ENCODE peak calls at places on chromosomes 11 and 22, in six cellular contexts. One of them, this sample, is unnamed.

GRCh38 chr11:110362916-110363574 is 66.6 kb upstream of the RDX start:
- DNase-seq in stimulated activated CD4-positive, alpha-beta T cell treated with anti-CD3 and anti-CD28 coated beads, Interleukin-1b, Interleukin-23, amount 100 ng/mL, for 24 hours: no peak
- DNase-seq in NCI-H1694 treated with DMSO at 0.1 percent for 48 hours: no peak
- DNase-seq in EH: peak
- DNase-seq in activated CD4-positive, alpha-beta T cell treated with anti-CD3 and anti-CD28 coated beads for 48 hours: no peak
- DNase-seq in lung microvascular endothelial cell: peak
- DNase-seq in this sample: peak

GRCh38 chr11:18853086-18853720 is 61.6 kb upstream of the PTPN5 start:
- DNase-seq in stimulated activated CD4-positive, alpha-beta T cell treated with anti-CD3 and anti-CD28 coated beads, Interleukin-1b, Interleukin-23, amount 100 ng/mL, for 24 hours: no peak
- DNase-seq in NCI-H1694 treated with DMSO at 0.1 percent for 48 hours: peak
- DNase-seq in EH: peak
- DNase-seq in activated CD4-positive, alpha-beta T cell treated with anti-CD3 and anti-CD28 coated beads for 48 hours: no peak
- DNase-seq in lung microvascular endothelial cell: peak
- DNase-seq in this sample: peak

GRCh38 chr11:112315057-112315720 is 54.5 kb upstream of the PLET1 start:
- DNase-seq in stimulated activated CD4-positive, alpha-beta T cell treated with anti-CD3 and anti-CD28 coated beads, Interleukin-1b, Interleukin-23, amount 100 ng/mL, for 24 hours: no peak
- DNase-seq in NCI-H1694 treated with DMSO at 0.1 percent for 48 hours: no peak
- DNase-seq in EH: no peak
- DNase-seq in activated CD4-positive, alpha-beta T cell treated with anti-CD3 and anti-CD28 coated beads for 48 hours: no peak
- DNase-seq in lung microvascular endothelial cell: no peak
- DNase-seq in this sample: no peak

GRCh38 chr22:38109391-38110000 is 988 bp downstream of the BAIAP2L2 start:
- DNase-seq in stimulated activated CD4-positive, alpha-beta T cell treated with anti-CD3 and anti-CD28 coated beads, Interleukin-1b, Interleukin-23, amount 100 ng/mL, for 24 hours: no peak
- DNase-seq in NCI-H1694 treated with DMSO at 0.1 percent for 48 hours: no peak
- DNase-seq in EH: no peak
- DNase-seq in activated CD4-positive, alpha-beta T cell treated with anti-CD3 and anti-CD28 coated beads for 48 hours: peak
- DNase-seq in lung microvascular endothelial cell: no peak
- DNase-seq in this sample: no peak

GRCh38 chr11:70201876-70202861 is 927 bp upstream of the FADD start:
- DNase-seq in stimulated activated CD4-positive, alpha-beta T cell treated with anti-CD3 and anti-CD28 coated beads, Interleukin-1b, Interleukin-23, amount 100 ng/mL, for 24 hours: no peak
- DNase-seq in NCI-H1694 treated with DMSO at 0.1 percent for 48 hours: no peak
- DNase-seq in EH: peak
- DNase-seq in activated CD4-positive, alpha-beta T cell treated with anti-CD3 and anti-CD28 coated beads for 48 hours: no peak
- DNase-seq in lung microvascular endothelial cell: no peak
- DNase-seq in this sample: no peak

GRCh38 chr11:60761436-60762190 is 4.9 kb downstream of the MS4A15 start:
- DNase-seq in stimulated activated CD4-positive, alpha-beta T cell treated with anti-CD3 and anti-CD28 coated beads, Interleukin-1b, Interleukin-23, amount 100 ng/mL, for 24 hours: no peak
- DNase-seq in NCI-H1694 treated with DMSO at 0.1 percent for 48 hours: no peak
- DNase-seq in EH: no peak
- DNase-seq in activated CD4-positive, alpha-beta T cell treated with anti-CD3 and anti-CD28 coated beads for 48 hours: no peak
- DNase-seq in lung microvascular endothelial cell: no peak
- DNase-seq in this sample: no peak

GRCh38 chr11:102268083-102268984 is 49.0 kb upstream of the BIRC3 start:
- DNase-seq in stimulated activated CD4-positive, alpha-beta T cell treated with anti-CD3 and anti-CD28 coated beads, Interleukin-1b, Interleukin-23, amount 100 ng/mL, for 24 hours: peak
- DNase-seq in NCI-H1694 treated with DMSO at 0.1 percent for 48 hours: no peak
- DNase-seq in EH: peak
- DNase-seq in activated CD4-positive, alpha-beta T cell treated with anti-CD3 and anti-CD28 coated beads for 48 hours: peak
- DNase-seq in lung microvascular endothelial cell: peak
- DNase-seq in this sample: no peak

GRCh38 chr11:68839953-68840641 is 1.6 kb downstream of the CPT1A start:
- DNase-seq in stimulated activated CD4-positive, alpha-beta T cell treated with anti-CD3 and anti-CD28 coated beads, Interleukin-1b, Interleukin-23, amount 100 ng/mL, for 24 hours: no peak
- DNase-seq in NCI-H1694 treated with DMSO at 0.1 percent for 48 hours: peak
- DNase-seq in EH: peak
- DNase-seq in activated CD4-positive, alpha-beta T cell treated with anti-CD3 and anti-CD28 coated beads for 48 hours: peak
- DNase-seq in lung microvascular endothelial cell: peak
- DNase-seq in this sample: no peak

GRCh38 chr11:46916669-46917108 is 1.7 kb downstream of the LRP4 start:
- DNase-seq in stimulated activated CD4-positive, alpha-beta T cell treated with anti-CD3 and anti-CD28 coated beads, Interleukin-1b, Interleukin-23, amount 100 ng/mL, for 24 hours: no peak
- DNase-seq in NCI-H1694 treated with DMSO at 0.1 percent for 48 hours: no peak
- DNase-seq in EH: peak
- DNase-seq in activated CD4-positive, alpha-beta T cell treated with anti-CD3 and anti-CD28 coated beads for 48 hours: peak
- DNase-seq in lung microvascular endothelial cell: peak
- DNase-seq in this sample: peak

GRCh38 chr22:39130152-39130704 is 22.3 kb downstream of the CBX7 start:
- DNase-seq in stimulated activated CD4-positive, alpha-beta T cell treated with anti-CD3 and anti-CD28 coated beads, Interleukin-1b, Interleukin-23, amount 100 ng/mL, for 24 hours: no peak
- DNase-seq in NCI-H1694 treated with DMSO at 0.1 percent for 48 hours: no peak
- DNase-seq in EH: no peak
- DNase-seq in activated CD4-positive, alpha-beta T cell treated with anti-CD3 and anti-CD28 coated beads for 48 hours: no peak
- DNase-seq in lung microvascular endothelial cell: no peak
- DNase-seq in this sample: no peak

GRCh38 chr11:27282141-27282590 is 80.8 kb downstream of the CCDC34 start:
- DNase-seq in stimulated activated CD4-positive, alpha-beta T cell treated with anti-CD3 and anti-CD28 coated beads, Interleukin-1b, Interleukin-23, amount 100 ng/mL, for 24 hours: no peak
- DNase-seq in NCI-H1694 treated with DMSO at 0.1 percent for 48 hours: no peak
- DNase-seq in EH: peak
- DNase-seq in activated CD4-positive, alpha-beta T cell treated with anti-CD3 and anti-CD28 coated beads for 48 hours: no peak
- DNase-seq in lung microvascular endothelial cell: peak
- DNase-seq in this sample: no peak

GRCh38 chr11:44319170-44319551 is 9.2 kb upstream of the ALX4 start:
- DNase-seq in stimulated activated CD4-positive, alpha-beta T cell treated with anti-CD3 and anti-CD28 coated beads, Interleukin-1b, Interleukin-23, amount 100 ng/mL, for 24 hours: no peak
- DNase-seq in NCI-H1694 treated with DMSO at 0.1 percent for 48 hours: no peak
- DNase-seq in EH: no peak
- DNase-seq in activated CD4-positive, alpha-beta T cell treated with anti-CD3 and anti-CD28 coated beads for 48 hours: no peak
- DNase-seq in lung microvascular endothelial cell: no peak
- DNase-seq in this sample: no peak

GRCh38 chr11:43943931-43944751 is 1.7 kb downstream of the C11orf96 start:
- DNase-seq in stimulated activated CD4-positive, alpha-beta T cell treated with anti-CD3 and anti-CD28 coated beads, Interleukin-1b, Interleukin-23, amount 100 ng/mL, for 24 hours: no peak
- DNase-seq in NCI-H1694 treated with DMSO at 0.1 percent for 48 hours: peak
- DNase-seq in EH: no peak
- DNase-seq in activated CD4-positive, alpha-beta T cell treated with anti-CD3 and anti-CD28 coated beads for 48 hours: peak
- DNase-seq in lung microvascular endothelial cell: peak
- DNase-seq in this sample: no peak

GRCh38 chr11:74615311-74615710 is 22.9 kb downstream of the POLD3 start:
- DNase-seq in stimulated activated CD4-positive, alpha-beta T cell treated with anti-CD3 and anti-CD28 coated beads, Interleukin-1b, Interleukin-23, amount 100 ng/mL, for 24 hours: no peak
- DNase-seq in NCI-H1694 treated with DMSO at 0.1 percent for 48 hours: no peak
- DNase-seq in EH: no peak
- DNase-seq in activated CD4-positive, alpha-beta T cell treated with anti-CD3 and anti-CD28 coated beads for 48 hours: no peak
- DNase-seq in lung microvascular endothelial cell: no peak
- DNase-seq in this sample: no peak

GRCh38 chr11:113818426-113818825 is 38.8 kb downstream of the CLDN25 start:
- DNase-seq in stimulated activated CD4-positive, alpha-beta T cell treated with anti-CD3 and anti-CD28 coated beads, Interleukin-1b, Interleukin-23, amount 100 ng/mL, for 24 hours: no peak
- DNase-seq in NCI-H1694 treated with DMSO at 0.1 percent for 48 hours: no peak
- DNase-seq in EH: no peak
- DNase-seq in activated CD4-positive, alpha-beta T cell treated with anti-CD3 and anti-CD28 coated beads for 48 hours: no peak
- DNase-seq in lung microvascular endothelial cell: no peak
- DNase-seq in this sample: no peak

GRCh38 chr11:129331217-129331616 is 44.4 kb upstream of the BARX2 start:
- DNase-seq in stimulated activated CD4-positive, alpha-beta T cell treated with anti-CD3 and anti-CD28 coated beads, Interleukin-1b, Interleukin-23, amount 100 ng/mL, for 24 hours: no peak
- DNase-seq in NCI-H1694 treated with DMSO at 0.1 percent for 48 hours: no peak
- DNase-seq in EH: no peak
- DNase-seq in activated CD4-positive, alpha-beta T cell treated with anti-CD3 and anti-CD28 coated beads for 48 hours: no peak
- DNase-seq in lung microvascular endothelial cell: no peak
- DNase-seq in this sample: no peak

GRCh38 chr11:72534859-72535547 is 100.7 kb upstream of the CLPB start:
- DNase-seq in stimulated activated CD4-positive, alpha-beta T cell treated with anti-CD3 and anti-CD28 coated beads, Interleukin-1b, Interleukin-23, amount 100 ng/mL, for 24 hours: no peak
- DNase-seq in NCI-H1694 treated with DMSO at 0.1 percent for 48 hours: no peak
- DNase-seq in EH: peak
- DNase-seq in activated CD4-positive, alpha-beta T cell treated with anti-CD3 and anti-CD28 coated beads for 48 hours: no peak
- DNase-seq in lung microvascular endothelial cell: no peak
- DNase-seq in this sample: peak

GRCh38 chr11:61654397-61654829 is 25.8 kb upstream of the DAGLA start:
- DNase-seq in stimulated activated CD4-positive, alpha-beta T cell treated with anti-CD3 and anti-CD28 coated beads, Interleukin-1b, Interleukin-23, amount 100 ng/mL, for 24 hours: no peak
- DNase-seq in NCI-H1694 treated with DMSO at 0.1 percent for 48 hours: no peak
- DNase-seq in EH: no peak
- DNase-seq in activated CD4-positive, alpha-beta T cell treated with anti-CD3 and anti-CD28 coated beads for 48 hours: no peak
- DNase-seq in lung microvascular endothelial cell: peak
- DNase-seq in this sample: no peak

GRCh38 chr11:82080160-82080559 is 653.5 kb downstream of the FAM181B start:
- DNase-seq in stimulated activated CD4-positive, alpha-beta T cell treated with anti-CD3 and anti-CD28 coated beads, Interleukin-1b, Interleukin-23, amount 100 ng/mL, for 24 hours: no peak
- DNase-seq in NCI-H1694 treated with DMSO at 0.1 percent for 48 hours: no peak
- DNase-seq in EH: no peak
- DNase-seq in activated CD4-positive, alpha-beta T cell treated with anti-CD3 and anti-CD28 coated beads for 48 hours: no peak
- DNase-seq in lung microvascular endothelial cell: no peak
- DNase-seq in this sample: no peak

GRCh38 chr11:80846442-80846841 is 1405.6 kb upstream of the TENM4 start:
- DNase-seq in stimulated activated CD4-positive, alpha-beta T cell treated with anti-CD3 and anti-CD28 coated beads, Interleukin-1b, Interleukin-23, amount 100 ng/mL, for 24 hours: no peak
- DNase-seq in NCI-H1694 treated with DMSO at 0.1 percent for 48 hours: no peak
- DNase-seq in EH: no peak
- DNase-seq in activated CD4-positive, alpha-beta T cell treated with anti-CD3 and anti-CD28 coated beads for 48 hours: no peak
- DNase-seq in lung microvascular endothelial cell: no peak
- DNase-seq in this sample: no peak